ENCODE peak calls at places on chromosomes 7 and 10, in eight cellular contexts. One of them, this sample, is unnamed.

GRCh38 chr7:28661826-28662225 is 249.5 kb downstream of the CREB5 start:
- DNase-seq in esophagus squamous epithelium: no peak
- DNase-seq in tibial nerve: no peak
- DNase-seq in sigmoid colon: no peak
- DNase-seq in HepG2: no peak
- DNase-seq in ovary: no peak
- DNase-seq in IMR-90: no peak
- DNase-seq in adrenal gland: no peak
- DNase-seq in this sample: no peak

GRCh38 chr7:90764848-90765570 is 168.9 kb downstream of the CDK14 start:
- DNase-seq in esophagus squamous epithelium: no peak
- DNase-seq in tibial nerve: no peak
- DNase-seq in sigmoid colon: no peak
- DNase-seq in HepG2: peak; percentile 16
- DNase-seq in ovary: no peak
- DNase-seq in IMR-90: no peak
- DNase-seq in adrenal gland: no peak
- DNase-seq in this sample: no peak

GRCh38 chr7:101630591-101630990 is 1.5 kb upstream of the MYL10 start:
- DNase-seq in esophagus squamous epithelium: no peak
- DNase-seq in tibial nerve: no peak
- DNase-seq in sigmoid colon: no peak
- DNase-seq in HepG2: no peak
- DNase-seq in ovary: no peak
- DNase-seq in IMR-90: peak; percentile 18
- DNase-seq in adrenal gland: no peak
- DNase-seq in this sample: no peak

GRCh38 chr10:128629111-128630096 is 503.2 kb upstream of the MKI67 start:
- DNase-seq in esophagus squamous epithelium: no peak
- DNase-seq in tibial nerve: no peak
- DNase-seq in sigmoid colon: no peak
- DNase-seq in HepG2: peak; percentile 9
- DNase-seq in ovary: no peak
- DNase-seq in IMR-90: no peak
- DNase-seq in adrenal gland: no peak
- DNase-seq in this sample: no peak

GRCh38 chr10:31749981-31750850 is 178.4 kb downstream of the ARHGAP12 start:
- DNase-seq in esophagus squamous epithelium: no peak
- DNase-seq in tibial nerve: no peak
- DNase-seq in sigmoid colon: peak; percentile 78
- DNase-seq in HepG2: no peak
- DNase-seq in ovary: peak; percentile 69
- DNase-seq in IMR-90: no peak
- DNase-seq in adrenal gland: no peak
- DNase-seq in this sample: no peak

GRCh38 chr7:74619235-74619860 is 38.2 kb upstream of the GTF2I start:
- DNase-seq in esophagus squamous epithelium: no peak
- DNase-seq in tibial nerve: no peak
- DNase-seq in sigmoid colon: no peak
- DNase-seq in HepG2: no peak
- DNase-seq in ovary: no peak
- DNase-seq in IMR-90: no peak
- DNase-seq in adrenal gland: no peak
- DNase-seq in this sample: no peak

GRCh38 chr7:121385800-121386179 is 10.3 kb downstream of the FAM3C start:
- DNase-seq in esophagus squamous epithelium: no peak
- DNase-seq in tibial nerve: no peak
- DNase-seq in sigmoid colon: no peak
- DNase-seq in HepG2: no peak
- DNase-seq in ovary: no peak
- DNase-seq in IMR-90: peak; percentile 15
- DNase-seq in adrenal gland: no peak
- DNase-seq in this sample: no peak

GRCh38 chr10:105875050-105875449 is 1234.0 kb downstream of the SORCS3 start:
- DNase-seq in esophagus squamous epithelium: no peak
- DNase-seq in tibial nerve: no peak
- DNase-seq in sigmoid colon: no peak
- DNase-seq in HepG2: no peak
- DNase-seq in ovary: no peak
- DNase-seq in IMR-90: no peak
- DNase-seq in adrenal gland: no peak
- DNase-seq in this sample: no peak

GRCh38 chr7:101915000-101915399 is 97.6 kb downstream of the CUX1 start:
- DNase-seq in esophagus squamous epithelium: no peak
- DNase-seq in tibial nerve: no peak
- DNase-seq in sigmoid colon: no peak
- DNase-seq in HepG2: no peak
- DNase-seq in ovary: no peak
- DNase-seq in IMR-90: no peak
- DNase-seq in adrenal gland: no peak
- DNase-seq in this sample: no peak

GRCh38 chr7:51038573-51038972 is 255.9 kb upstream of the GRB10 start:
- DNase-seq in esophagus squamous epithelium: no peak
- DNase-seq in tibial nerve: no peak
- DNase-seq in sigmoid colon: no peak
- DNase-seq in HepG2: no peak
- DNase-seq in ovary: no peak
- DNase-seq in IMR-90: no peak
- DNase-seq in adrenal gland: no peak
- DNase-seq in this sample: no peak

GRCh38 chr7:65979583-65980477 is 2.2 kb downstream of the GUSB start:
- DNase-seq in esophagus squamous epithelium: no peak
- DNase-seq in tibial nerve: no peak
- DNase-seq in sigmoid colon: no peak
- DNase-seq in HepG2: no peak
- DNase-seq in ovary: no peak
- DNase-seq in IMR-90: no peak
- DNase-seq in adrenal gland: no peak
- DNase-seq in this sample: no peak

DNA sequence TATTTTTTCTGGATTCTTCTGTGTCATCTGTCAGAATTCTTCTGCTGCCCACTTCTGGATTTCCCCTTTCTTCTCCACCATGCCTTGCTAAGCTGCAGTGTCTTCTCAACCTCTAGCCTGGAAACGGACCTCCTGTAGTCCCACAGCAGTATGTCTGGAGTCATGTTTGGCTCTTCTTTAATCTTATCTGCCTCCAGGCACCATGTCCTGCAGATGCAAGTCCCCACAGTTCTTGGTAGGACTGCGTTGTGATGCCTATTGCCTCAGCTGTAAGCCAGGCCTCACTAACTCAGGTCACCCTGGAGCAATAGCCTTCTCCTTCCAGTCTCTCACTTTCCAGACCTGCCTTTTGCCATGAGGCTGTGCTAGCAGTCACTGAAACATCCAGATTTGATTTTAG is 268.3 kb downstream of the POM121L12 start:
- DNase-seq in esophagus squamous epithelium: no peak
- DNase-seq in tibial nerve: no peak
- DNase-seq in sigmoid colon: no peak
- DNase-seq in HepG2: no peak
- DNase-seq in ovary: no peak
- DNase-seq in IMR-90: no peak
- DNase-seq in adrenal gland: no peak
- DNase-seq in this sample: no peak
- TF ChIP-seq POLR2A in esophagus squamous epithelium: no peak
- TF ChIP-seq POLR2A in tibial nerve: no peak
- TF ChIP-seq POLR2A in sigmoid colon: no peak
- TF ChIP-seq POLR2A in HepG2: no peak
- TF ChIP-seq POLR2A in ovary: no peak
- TF ChIP-seq POLR2A in IMR-90: no peak
- TF ChIP-seq POLR2A in adrenal gland: no peak
- TF ChIP-seq POLR2A in this sample: no peak

GRCh38 chr7:106111671-106112117 is 418 bp downstream of the SYPL1 start:
- DNase-seq in esophagus squamous epithelium: no peak
- DNase-seq in tibial nerve: peak; percentile 31
- DNase-seq in sigmoid colon: peak; percentile 87
- DNase-seq in HepG2: peak; percentile 10
- DNase-seq in ovary: no peak
- DNase-seq in IMR-90: no peak
- DNase-seq in adrenal gland: peak; percentile 73
- DNase-seq in this sample: peak; percentile 88

GRCh38 chr7:106110885-106111670 is 1.0 kb downstream of the SYPL1 start:
- DNase-seq in esophagus squamous epithelium: no peak
- DNase-seq in tibial nerve: no peak
- DNase-seq in sigmoid colon: no peak
- DNase-seq in HepG2: no peak
- DNase-seq in ovary: no peak
- DNase-seq in IMR-90: no peak
- DNase-seq in adrenal gland: no peak
- DNase-seq in this sample: no peak

GRCh38 chr7:106110238-106110560 is 1.9 kb downstream of the SYPL1 start:
- DNase-seq in esophagus squamous epithelium: no peak
- DNase-seq in tibial nerve: no peak
- DNase-seq in sigmoid colon: no peak
- DNase-seq in HepG2: no peak
- DNase-seq in ovary: no peak
- DNase-seq in IMR-90: no peak
- DNase-seq in adrenal gland: no peak
- DNase-seq in this sample: no peak

GRCh38 chr7:106112972-106113421 is 885 bp upstream of the SYPL1 start:
- DNase-seq in esophagus squamous epithelium: no peak
- DNase-seq in tibial nerve: no peak
- DNase-seq in sigmoid colon: no peak
- DNase-seq in HepG2: no peak
- DNase-seq in ovary: no peak
- DNase-seq in IMR-90: no peak
- DNase-seq in adrenal gland: peak; percentile 21
- DNase-seq in this sample: peak; percentile 28

DNA sequence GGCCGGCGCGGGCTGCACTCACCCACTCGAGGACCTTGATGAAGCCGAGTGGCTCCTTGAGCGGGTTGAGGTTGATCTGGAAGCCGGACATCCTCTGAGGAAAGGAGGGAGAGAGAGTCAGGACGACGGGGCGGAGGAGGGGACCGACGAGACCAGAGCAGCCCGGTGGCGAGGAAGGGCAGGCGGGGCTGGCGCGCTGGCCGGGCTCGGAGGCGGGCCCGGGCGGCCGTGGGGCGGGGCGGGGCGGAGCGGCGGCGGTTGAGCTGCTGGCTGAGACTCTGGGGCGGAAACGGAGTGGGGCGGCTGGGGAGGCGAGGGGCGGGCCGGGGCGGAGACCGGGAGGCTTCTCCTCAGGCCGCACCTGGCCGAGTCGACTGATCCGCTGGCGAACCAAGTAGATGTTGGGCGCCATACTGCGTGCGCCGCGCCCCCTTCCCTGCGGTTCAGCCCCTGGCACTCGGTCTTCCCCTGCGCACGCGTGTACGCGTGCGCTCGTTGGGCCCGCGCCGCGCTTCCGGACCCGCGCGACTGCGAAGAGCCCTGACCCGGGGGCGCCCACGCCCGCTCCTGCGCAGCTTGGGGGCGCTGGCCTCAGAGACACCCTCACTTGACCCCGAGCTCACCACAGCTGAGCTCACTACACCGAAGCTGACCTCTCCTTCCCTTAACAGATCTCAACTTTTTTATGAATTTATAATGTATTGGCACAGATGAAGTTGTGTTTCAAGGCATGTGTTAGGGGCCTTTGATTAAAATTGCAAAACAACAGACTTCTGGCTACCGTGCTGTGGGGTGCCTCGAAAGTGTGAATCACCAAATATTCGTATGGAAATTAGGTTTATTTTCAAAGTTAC is at the start of gene SYPL1:
- DNase-seq in esophagus squamous epithelium: peak; percentile 70
- DNase-seq in tibial nerve: peak; percentile 85
- DNase-seq in sigmoid colon: peak; percentile 98
- DNase-seq in HepG2: peak; percentile 78
- DNase-seq in ovary: peak; percentile 91
- DNase-seq in IMR-90: peak; percentile 88
- DNase-seq in adrenal gland: peak; percentile 94
- DNase-seq in this sample: peak; percentile 91
- TF ChIP-seq POLR2A in esophagus squamous epithelium: peak; percentile 37
- TF ChIP-seq POLR2A in tibial nerve: peak; percentile 74
- TF ChIP-seq POLR2A in sigmoid colon: no peak
- TF ChIP-seq POLR2A in HepG2: peak; percentile 82
- TF ChIP-seq POLR2A in ovary: peak; percentile 59
- TF ChIP-seq POLR2A in IMR-90: no peak
- TF ChIP-seq POLR2A in adrenal gland: peak; percentile 32
- TF ChIP-seq POLR2A in this sample: peak; percentile 62

DNA sequence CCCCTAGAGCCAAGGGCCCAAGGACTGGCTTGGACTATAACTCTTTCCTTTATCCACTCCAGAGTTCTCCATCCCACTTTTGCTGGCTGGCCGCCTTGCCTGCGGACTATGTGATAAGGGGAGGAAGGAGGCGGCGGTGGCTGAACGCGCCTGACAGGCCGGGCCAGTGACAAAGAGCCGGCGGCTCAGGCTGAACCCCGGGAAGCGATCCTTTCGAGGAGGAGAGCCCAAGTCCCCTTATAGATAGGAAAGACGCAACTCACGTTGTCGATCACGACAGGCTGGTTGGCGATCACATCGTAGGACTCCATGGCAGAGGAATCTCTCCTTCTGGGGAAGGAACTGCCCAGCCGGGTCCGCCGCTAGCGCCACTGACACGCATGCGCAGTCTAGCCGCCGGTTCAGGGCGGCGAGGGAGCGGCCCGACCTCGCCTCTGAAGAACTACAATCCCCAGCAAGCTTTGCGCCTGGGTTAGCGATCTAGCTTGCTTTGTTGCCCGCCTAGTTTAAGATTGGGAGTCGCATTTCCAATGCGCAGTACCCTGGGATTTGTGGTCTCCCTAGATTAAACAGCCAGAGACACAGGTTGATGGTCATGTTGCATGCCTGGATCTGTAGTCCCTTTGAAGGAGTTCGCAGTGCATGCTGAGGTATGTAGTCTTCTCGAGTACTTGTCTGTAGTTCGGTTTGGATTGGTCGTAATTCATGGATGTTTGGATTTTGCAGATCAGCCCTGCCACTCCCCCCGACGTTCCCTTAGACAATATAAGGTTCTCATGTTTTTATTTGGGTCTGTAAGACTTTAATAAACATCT is at the start of gene ACTR1A:
- DNase-seq in esophagus squamous epithelium: peak; percentile 77
- DNase-seq in tibial nerve: peak; percentile 88
- DNase-seq in sigmoid colon: peak; percentile 99
- DNase-seq in HepG2: peak; percentile 100
- DNase-seq in ovary: peak; percentile 97
- DNase-seq in IMR-90: peak; percentile 100
- DNase-seq in adrenal gland: peak; percentile 96
- DNase-seq in this sample: peak; percentile 98
- TF ChIP-seq POLR2A in esophagus squamous epithelium: peak; percentile 65
- TF ChIP-seq POLR2A in tibial nerve: peak; percentile 79
- TF ChIP-seq POLR2A in sigmoid colon: peak; percentile 95
- TF ChIP-seq POLR2A in HepG2: peak; percentile 55
- TF ChIP-seq POLR2A in ovary: peak; percentile 72
- TF ChIP-seq POLR2A in IMR-90: peak; percentile 43
- TF ChIP-seq POLR2A in adrenal gland: peak; percentile 20
- TF ChIP-seq POLR2A in this sample: peak; percentile 90

DNA sequence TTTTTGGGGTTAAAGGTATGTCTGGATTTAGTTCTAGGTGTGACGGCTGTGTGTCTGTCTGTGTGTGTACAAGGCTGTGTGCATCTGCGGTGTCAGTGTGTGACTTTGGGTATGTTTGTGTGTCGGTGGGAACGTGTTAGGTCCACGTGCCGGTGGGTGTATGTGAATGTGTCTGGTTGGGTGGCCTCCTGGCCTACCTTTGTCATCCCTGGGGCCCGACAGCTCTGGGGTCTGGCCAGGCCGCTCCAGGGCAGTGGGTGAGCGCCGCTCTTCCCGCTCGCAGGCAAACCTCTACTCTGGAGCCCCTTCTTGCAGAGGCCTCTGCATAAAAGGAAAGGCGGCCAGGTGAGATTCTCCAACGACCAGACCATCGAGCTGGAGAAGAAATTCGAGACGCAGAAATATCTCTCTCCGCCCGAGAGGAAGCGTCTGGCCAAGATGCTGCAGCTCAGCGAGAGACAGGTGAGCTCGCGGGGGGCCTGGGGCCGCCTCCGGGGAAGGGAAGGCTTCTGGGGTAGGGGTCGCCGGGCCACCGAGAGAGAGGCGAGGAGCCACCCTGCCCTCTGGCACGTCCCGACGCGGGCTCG is 2.4 kb downstream of the HHEX start:
- DNase-seq in esophagus squamous epithelium: no peak
- DNase-seq in tibial nerve: no peak
- DNase-seq in sigmoid colon: no peak
- DNase-seq in HepG2: no peak
- DNase-seq in ovary: no peak
- DNase-seq in IMR-90: no peak
- DNase-seq in adrenal gland: peak; percentile 34
- DNase-seq in this sample: no peak
- TF ChIP-seq POLR2A in esophagus squamous epithelium: no peak
- TF ChIP-seq POLR2A in tibial nerve: no peak
- TF ChIP-seq POLR2A in sigmoid colon: no peak
- TF ChIP-seq POLR2A in HepG2: no peak
- TF ChIP-seq POLR2A in ovary: no peak
- TF ChIP-seq POLR2A in IMR-90: no peak
- TF ChIP-seq POLR2A in adrenal gland: no peak
- TF ChIP-seq POLR2A in this sample: no peak